ENCODE peak calls at places on chromosomes 12 and 14, in five cellular contexts. L is HFF-Myc, V is WTC11, N is choroid plexus epithelial cell, M is OCI-LY7. T is an unnamed sample.

GRCh38 chr14:73888460-73888725 is 1.7 kb downstream of the ZNF410 start:
- DNase-seq in M (no peak), L (no peak), V (no peak), N (peak; percentile 22), T (no peak)

GRCh38 chr14:69152181-69152943 is 557 bp downstream of the DCAF5 start:
- DNase-seq in V (peak; percentile 43), N (peak; percentile 51), M (peak; percentile 67), L (no peak), T (no peak)

GRCh38 chr12:65876898-65877721 is 52.8 kb downstream of the HMGA2 start:
- DNase-seq in N (peak; percentile 81), L (no peak), V (peak; percentile 22), M (no peak), T (peak; percentile 42)

GRCh38 chr14:68165274-68165843 is 345.8 kb downstream of the RAD51B start:
- DNase-seq in L (no peak), V (no peak), N (no peak), M (no peak), T (no peak)

GRCh38 chr14:31441273-31442110 is 15.8 kb downstream of the DTD2 start:
- DNase-seq in M (no peak), V (no peak), N (peak; percentile 88), L (peak; percentile 27), T (no peak)

GRCh38 chr12:75289678-75290200 is 40.4 kb downstream of the CAPS2 start:
- DNase-seq in V (no peak), M (no peak), N (peak; percentile 58), L (no peak), T (no peak)

GRCh38 chr12:55705802-55706402 is 1.8 kb downstream of the ITGA7 start:
- DNase-seq in N (no peak), M (peak; percentile 63), V (peak; percentile 74), L (no peak), T (no peak)

GRCh38 chr12:28415755-28416154 is 225.5 kb downstream of the CCDC91 start:
- DNase-seq in M (no peak), V (no peak), L (no peak), N (peak; percentile 86), T (no peak)

GRCh38 chr12:8057839-8058238 is 8.3 kb downstream of the C3AR1 start:
- DNase-seq in M (no peak), L (no peak), V (no peak), N (peak; percentile 72), T (no peak)

GRCh38 chr12:27667540-27667939 is 28.7 kb upstream of the REP15 start:
- DNase-seq in M (no peak), V (no peak), N (peak; percentile 86), L (no peak), T (no peak)

GRCh38 chr12:104056419-104056972 is 6.5 kb upstream of the GLT8D2 start:
- DNase-seq in M (no peak), N (no peak), L (no peak), V (no peak), T (no peak)

GRCh38 chr14:37695836-37696235 is 100.4 kb downstream of the TTC6 start:
- DNase-seq in M (no peak), L (no peak), N (peak; percentile 37), V (no peak), T (no peak)

GRCh38 chr14:50344116-50344775 is 32.1 kb downstream of the DMAC2L start:
- DNase-seq in M (no peak), V (no peak), N (no peak), L (no peak), T (no peak)

GRCh38 chr14:55840821-55841220 is 260.8 kb downstream of the KTN1 start:
- DNase-seq in N (no peak), M (no peak), L (no peak), V (no peak), T (no peak)

GRCh38 chr12:109625131-109625559 is 51.6 kb downstream of the MVK start:
- DNase-seq in L (no peak), M (no peak), V (no peak), N (peak; percentile 44), T (no peak)

GRCh38 chr12:52903855-52904508 is 894 bp downstream of the KRT8 start:
- DNase-seq in L (no peak), M (no peak), N (peak; percentile 57), V (peak; percentile 67), T (peak; percentile 75)

GRCh38 chr12:6532927-6533652 is 1.2 kb upstream of the GAPDH start:
- DNase-seq in N (peak; percentile 54), M (peak; percentile 71), V (peak; percentile 68), L (no peak), T (peak; percentile 36)

GRCh38 chr12:28925726-28926376 is 223.2 kb upstream of the FAR2 start:
- DNase-seq in L (peak; percentile 89), M (no peak), V (no peak), N (peak; percentile 55), T (no peak)

GRCh38 chr14:44529026-44529425 is 21.9 kb upstream of the FSCB start:
- DNase-seq in V (no peak), L (no peak), N (no peak), M (no peak), T (no peak)

GRCh38 chr12:80648866-80649265 is 58.6 kb upstream of the MYF6 start:
- DNase-seq in L (peak; percentile 17), V (no peak), M (no peak), N (peak; percentile 57), T (no peak)

GRCh38 chr14:31206536-31207286 is 882 bp downstream of the HECTD1 start:
- DNase-seq in L (no peak), N (no peak), M (peak; percentile 69), V (peak; percentile 31), T (peak; percentile 46)

GRCh38 chr14:105581551-105582341 is 55.4 kb downstream of the TMEM121 start:
- DNase-seq in M (peak; percentile 96), L (no peak), V (no peak), N (no peak), T (no peak)

GRCh38 chr12:31813305-31813704 is 84.5 kb upstream of the AMN1 start:
- DNase-seq in N (peak; percentile 31), V (no peak), L (no peak), M (no peak), T (no peak)

GRCh38 chr14:94548999-94549985 is 11.9 kb upstream of the SERPINA4 start:
- DNase-seq in L (peak; percentile 1), V (peak; percentile 92), M (peak; percentile 44), N (peak; percentile 69), T (peak; percentile 92)

GRCh38 chr14:80080601-80081000 is 130.7 kb downstream of the DIO2 start:
- DNase-seq in N (no peak), L (no peak), V (no peak), M (no peak), T (no peak)

GRCh38 chr14:75522224-75522764 is at the start of gene BATF:
- DNase-seq in M (peak; percentile 61), V (no peak), L (no peak), N (no peak), T (no peak)

GRCh38 chr12:88142610-88142991 is 494 bp downstream of the TMTC3 start:
- DNase-seq in M (peak; percentile 24), N (no peak), V (peak; percentile 38), L (no peak), T (peak; percentile 38)

GRCh38 chr14:93720076-93720815 is 68.0 kb downstream of the PRIMA1 start:
- DNase-seq in M (no peak), V (no peak), N (no peak), L (no peak), T (no peak)

GRCh38 chr12:105319691-105320209 is 10.7 kb upstream of the C12orf75 start:
- DNase-seq in M (peak; percentile 73), V (no peak), L (no peak), N (no peak), T (no peak)

GRCh38 chr12:111276189-111276588 is 92.7 kb downstream of the PHETA1 start:
- DNase-seq in V (no peak), M (no peak), L (no peak), N (peak; percentile 22), T (no peak)

GRCh38 chr14:63204407-63205280 is at the start of gene RHOJ:
- DNase-seq in N (peak; percentile 50), M (no peak), L (no peak), V (peak; percentile 26), T (peak; percentile 43)

GRCh38 chr12:94586589-94587259 is 63.6 kb downstream of the TMCC3 start:
- DNase-seq in L (no peak), M (no peak), N (peak; percentile 19), V (no peak), T (no peak)

GRCh38 chr12:92624236-92624635 is 78.6 kb upstream of the PLEKHG7 start:
- DNase-seq in L (no peak), V (no peak), M (no peak), N (peak; percentile 76), T (no peak)

GRCh38 chr12:62817556-62818271 is 117.2 kb downstream of the PPM1H start:
- DNase-seq in V (no peak), L (no peak), M (no peak), N (peak; percentile 96), T (no peak)

GRCh38 chr14:101947904-101948665 is 16.3 kb upstream of the DYNC1H1 start:
- DNase-seq in N (peak; percentile 100), V (peak; percentile 100), L (peak; percentile 100), M (peak; percentile 100), T (peak; percentile 99)
- TF ChIP-seq CTCF in N (no peak), V (no peak), L (no peak), M (no peak), T (no peak)

GRCh38 chr12:30396576-30396975 is 299.1 kb downstream of the IPO8 start:
- DNase-seq in V (no peak), N (no peak), M (no peak), L (no peak), T (no peak)

GRCh38 chr12:30395190-30395589 is 300.5 kb downstream of the IPO8 start:
- DNase-seq in L (no peak), V (no peak), N (no peak), M (no peak), T (no peak)

GRCh38 chr12:30400349-30400748 is 295.3 kb downstream of the IPO8 start:
- DNase-seq in M (no peak), L (no peak), V (no peak), N (no peak), T (no peak)

DNA sequence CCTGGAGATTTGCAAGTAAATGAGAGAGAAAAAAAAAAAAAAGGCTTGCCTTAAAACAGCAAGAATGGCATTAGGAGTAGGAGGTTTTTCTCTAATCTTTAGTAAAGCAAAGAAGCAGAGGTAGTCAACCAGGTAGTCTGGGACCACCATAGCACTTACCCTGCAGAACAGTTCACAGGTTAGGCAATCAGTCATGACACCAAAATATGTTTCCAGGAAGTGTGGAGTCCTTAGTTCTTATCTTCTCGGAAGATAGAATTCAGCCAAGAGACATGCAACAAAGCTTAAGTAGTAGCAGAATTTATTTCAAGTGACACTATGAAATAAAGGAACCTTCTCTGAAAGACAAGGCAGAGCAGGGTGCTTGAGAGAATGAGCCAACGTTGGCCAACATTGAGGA is 295.8 kb downstream of the IPO8 start:
- DNase-seq in V (no peak), L (no peak), M (no peak), N (no peak), T (no peak)
- TF ChIP-seq CTCF in V (no peak), L (no peak), M (no peak), N (no peak), T (no peak)

GRCh38 chr14:99529899-99530298 is 48.7 kb downstream of the CCNK start:
- DNase-seq in M (no peak), V (no peak), N (no peak), L (no peak), T (no peak)
- TF ChIP-seq CTCF in M (no peak), V (no peak), N (no peak), L (no peak), T (no peak)

DNA sequence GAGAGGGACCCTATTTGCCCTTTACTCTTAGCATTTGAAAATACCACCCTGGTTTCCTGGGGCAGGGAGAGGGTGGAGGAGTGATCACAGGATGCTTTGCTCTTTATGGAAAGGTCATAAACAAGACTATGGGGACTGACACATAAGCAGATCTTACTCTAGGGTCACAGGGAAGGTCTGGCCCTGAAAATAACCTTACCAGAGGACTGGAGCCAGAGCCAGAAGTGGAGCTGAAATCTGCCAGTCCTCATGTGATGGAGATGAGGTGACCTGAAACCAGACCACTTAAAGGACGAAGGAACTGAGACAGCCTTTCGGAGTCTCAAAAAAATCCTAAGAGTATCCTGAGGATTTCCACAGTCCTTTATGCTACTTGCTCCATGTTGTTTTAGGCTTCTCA is 12.4 kb downstream of the PFKM start:
- DNase-seq in M (no peak), N (no peak), L (no peak), V (no peak), T (no peak)
- TF ChIP-seq CTCF in M (no peak), N (no peak), L (no peak), V (no peak), T (no peak)

T was measured in nephron progenitor cell.